ENCODE peak calls at places on chromosome 3, in four cellular contexts. P is activated CD4-positive, alpha-beta T cell treated with anti-CD3 and anti-CD28 coated beads for 36 hours; S is NCI-H1436 treated with DMSO at 0.1 percent for 48 hours; C is ovary. T is an unnamed sample.

GRCh38 chr3:195580733-195581443 is 2.9 kb downstream of the APOD start:
- DNase-seq in C (peak; percentile 54), S (no peak), P (no peak), T (no peak)

GRCh38 chr3:123258811-123259420 is 57.2 kb downstream of the SEC22A start:
- DNase-seq in C (no peak), P (no peak), S (peak; percentile 42), T (no peak)

GRCh38 chr3:176780766-176781165 is 416.5 kb downstream of the TBL1XR1 start:
- DNase-seq in P (no peak), C (no peak), S (no peak), T (no peak)

GRCh38 chr3:113166719-113167492 is 44.5 kb upstream of the BOC start:
- DNase-seq in C (peak; percentile 67), P (no peak), S (peak; percentile 76), T (peak; percentile 31)

GRCh38 chr3:77179762-77180161 is 139.9 kb downstream of the ROBO2 start:
- DNase-seq in S (no peak), C (no peak), P (no peak), T (no peak)

GRCh38 chr3:19229086-19229485 is 80.8 kb downstream of the KCNH8 start:
- DNase-seq in S (no peak), P (peak; percentile 8), C (no peak), T (no peak)

GRCh38 chr3:170523248-170523647 is 62.6 kb downstream of the SLC7A14 start:
- DNase-seq in C (no peak), S (no peak), P (no peak), T (no peak)

GRCh38 chr3:144104146-144104545 is 132.5 kb downstream of the DIPK2A start:
- DNase-seq in S (peak; percentile 30), C (no peak), P (no peak), T (no peak)

GRCh38 chr3:131091768-131092167 is 65.1 kb downstream of the NEK11 start:
- DNase-seq in S (no peak), P (no peak), C (no peak), T (no peak)

GRCh38 chr3:8660271-8660731 is 15.7 kb upstream of the SSUH2 start:
- DNase-seq in C (no peak), P (no peak), S (no peak), T (no peak)

GRCh38 chr3:1404270-1404669 is 311.4 kb downstream of the CNTN6 start:
- DNase-seq in C (no peak), S (no peak), P (no peak), T (peak; percentile 40)

GRCh38 chr3:17136251-17136721 is 251.5 kb downstream of the PLCL2 start:
- DNase-seq in S (no peak), C (peak; percentile 61), P (no peak), T (peak; percentile 92)

GRCh38 chr3:170584585-170585007 is 1.3 kb downstream of the SLC7A14 start:
- DNase-seq in C (peak; percentile 82), S (no peak), P (peak; percentile 79), T (peak; percentile 72)

GRCh38 chr3:179750720-179751328 is 98.0 kb downstream of the USP13 start:
- DNase-seq in S (no peak), C (no peak), P (peak; percentile 12), T (no peak)

GRCh38 chr3:120683671-120684301 is 1.7 kb upstream of the HGD start:
- DNase-seq in C (no peak), P (no peak), S (no peak), T (no peak)

GRCh38 chr3:11603628-11604027 is 40.1 kb downstream of the VGLL4 start:
- DNase-seq in C (no peak), P (no peak), S (no peak), T (no peak)

GRCh38 chr3:64463981-64464380 is 223.8 kb downstream of the ADAMTS9 start:
- DNase-seq in P (no peak), S (no peak), C (no peak), T (no peak)

GRCh38 chr3:158768881-158769518 is 32.9 kb upstream of the MFSD1 start:
- DNase-seq in P (no peak), C (peak; percentile 41), S (no peak), T (no peak)

GRCh38 chr3:41328916-41329315 is 129.6 kb downstream of the CTNNB1 start:
- DNase-seq in P (no peak), C (no peak), S (no peak), T (no peak)

GRCh38 chr3:94225176-94225742 is 162.4 kb downstream of the NSUN3 start:
- DNase-seq in S (no peak), C (no peak), P (peak; percentile 24), T (no peak)